ENCODE peak calls at places on chromosomes 1 and 21, in eight cellular contexts. One of them, this sample, is unnamed. For H3K9me3, the result is how much of the 10 kb centered on the place peaks cover.

GRCh38 chr1:33111965-33112364 is 31.0 kb downstream of the AZIN2 start:
- DNase-seq in heart left ventricle: no peak
- DNase-seq in tibial nerve: no peak
- DNase-seq in ovary: no peak
- DNase-seq in spleen: no peak
- DNase-seq in stomach: no peak
- DNase-seq in body of pancreas: no peak
- DNase-seq in thyroid gland: no peak
- DNase-seq in this sample: no peak

GRCh38 chr1:221858758-221859157 is 116.9 kb upstream of the DUSP10 start:
- DNase-seq in spleen: no peak
- DNase-seq in tibial nerve: no peak
- DNase-seq in ovary: no peak
- DNase-seq in heart left ventricle: no peak
- DNase-seq in thyroid gland: no peak
- DNase-seq in body of pancreas: no peak
- DNase-seq in stomach: no peak
- DNase-seq in this sample: no peak

GRCh38 chr21:15667824-15668223 is 62.0 kb upstream of the USP25 start:
- DNase-seq in ovary: no peak
- DNase-seq in thyroid gland: no peak
- DNase-seq in body of pancreas: no peak
- DNase-seq in tibial nerve: no peak
- DNase-seq in heart left ventricle: no peak
- DNase-seq in spleen: no peak
- DNase-seq in stomach: no peak
- DNase-seq in this sample: no peak

GRCh38 chr1:207801819-207802218 is 50.0 kb downstream of the CD46 start:
- DNase-seq in body of pancreas: peak
- DNase-seq in heart left ventricle: no peak
- DNase-seq in spleen: no peak
- DNase-seq in thyroid gland: no peak
- DNase-seq in stomach: no peak
- DNase-seq in ovary: no peak
- DNase-seq in tibial nerve: no peak
- DNase-seq in this sample: no peak

GRCh38 chr1:68528243-68528642 is 31.4 kb upstream of the DEPDC1 start:
- DNase-seq in thyroid gland: no peak
- DNase-seq in stomach: no peak
- DNase-seq in heart left ventricle: no peak
- DNase-seq in body of pancreas: no peak
- DNase-seq in tibial nerve: no peak
- DNase-seq in spleen: no peak
- DNase-seq in ovary: no peak
- DNase-seq in this sample: no peak

GRCh38 chr1:242147096-242147976 is 148.4 kb upstream of the MAP1LC3C start:
- DNase-seq in thyroid gland: no peak
- DNase-seq in body of pancreas: no peak
- DNase-seq in ovary: no peak
- DNase-seq in tibial nerve: no peak
- DNase-seq in spleen: no peak
- DNase-seq in stomach: no peak
- DNase-seq in heart left ventricle: no peak
- DNase-seq in this sample: no peak

GRCh38 chr1:63624911-63625310 is 31.7 kb downstream of the PGM1 start:
- DNase-seq in ovary: no peak
- DNase-seq in tibial nerve: no peak
- DNase-seq in body of pancreas: no peak
- DNase-seq in thyroid gland: no peak
- DNase-seq in stomach: no peak
- DNase-seq in heart left ventricle: no peak
- DNase-seq in spleen: no peak
- DNase-seq in this sample: no peak

GRCh38 chr1:164786980-164787833 is 228.2 kb downstream of the PBX1 start:
- DNase-seq in stomach: peak
- DNase-seq in heart left ventricle: peak
- DNase-seq in thyroid gland: peak
- DNase-seq in body of pancreas: peak
- DNase-seq in spleen: peak
- DNase-seq in ovary: peak
- DNase-seq in tibial nerve: peak
- DNase-seq in this sample: peak

GRCh38 chr21:44884059-44884458 is 10.6 kb upstream of the PTTG1IP start:
- DNase-seq in heart left ventricle: no peak
- DNase-seq in spleen: no peak
- DNase-seq in thyroid gland: no peak
- DNase-seq in ovary: no peak
- DNase-seq in stomach: no peak
- DNase-seq in body of pancreas: no peak
- DNase-seq in tibial nerve: no peak
- DNase-seq in this sample: no peak

GRCh38 chr1:20057886-20058420 is 12.0 kb upstream of the PLA2G5 start:
- DNase-seq in stomach: no peak
- DNase-seq in thyroid gland: no peak
- DNase-seq in heart left ventricle: no peak
- DNase-seq in spleen: no peak
- DNase-seq in ovary: no peak
- DNase-seq in tibial nerve: no peak
- DNase-seq in body of pancreas: no peak
- DNase-seq in this sample: no peak

GRCh38 chr21:33205476-33205875 is 24.3 kb upstream of the IFNAR2 start:
- DNase-seq in body of pancreas: no peak
- DNase-seq in stomach: no peak
- DNase-seq in tibial nerve: no peak
- DNase-seq in thyroid gland: no peak
- DNase-seq in ovary: no peak
- DNase-seq in spleen: no peak
- DNase-seq in heart left ventricle: no peak
- DNase-seq in this sample: peak

GRCh38 chr1:234976880-234977680 is 151.6 kb downstream of the TOMM20 start:
- DNase-seq in stomach: no peak
- DNase-seq in spleen: no peak
- DNase-seq in thyroid gland: no peak
- DNase-seq in tibial nerve: no peak
- DNase-seq in ovary: no peak
- DNase-seq in body of pancreas: peak
- DNase-seq in heart left ventricle: no peak
- DNase-seq in this sample: no peak

GRCh38 chr1:44827197-44828002 is 15.7 kb downstream of the PTCH2 start:
- DNase-seq in heart left ventricle: no peak
- DNase-seq in thyroid gland: no peak
- DNase-seq in spleen: peak
- DNase-seq in tibial nerve: no peak
- DNase-seq in stomach: peak
- DNase-seq in body of pancreas: peak
- DNase-seq in ovary: peak
- DNase-seq in this sample: no peak

GRCh38 chr1:37239225-37239740 is 205.0 kb upstream of the GRIK3 start:
- DNase-seq in heart left ventricle: no peak
- DNase-seq in tibial nerve: no peak
- DNase-seq in spleen: no peak
- DNase-seq in thyroid gland: no peak
- DNase-seq in ovary: no peak
- DNase-seq in stomach: no peak
- DNase-seq in body of pancreas: no peak
- DNase-seq in this sample: no peak

GRCh38 chr1:98660941-98661543 is 479 bp upstream of the SNX7 start:
- DNase-seq in body of pancreas: no peak
- DNase-seq in stomach: no peak
- DNase-seq in spleen: no peak
- DNase-seq in tibial nerve: no peak
- DNase-seq in heart left ventricle: no peak
- DNase-seq in thyroid gland: no peak
- DNase-seq in ovary: no peak
- DNase-seq in this sample: no peak

GRCh38 chr1:59696421-59697115 is 118.2 kb upstream of the HOOK1 start:
- DNase-seq in spleen: no peak
- DNase-seq in tibial nerve: no peak
- DNase-seq in stomach: no peak
- DNase-seq in thyroid gland: no peak
- DNase-seq in ovary: no peak
- DNase-seq in body of pancreas: no peak
- DNase-seq in heart left ventricle: no peak
- DNase-seq in this sample: no peak

GRCh38 chr1:213997031-213997771 is 9.4 kb downstream of the PROX1 start:
- DNase-seq in thyroid gland: no peak
- DNase-seq in body of pancreas: no peak
- DNase-seq in tibial nerve: no peak
- DNase-seq in ovary: no peak
- DNase-seq in spleen: no peak
- DNase-seq in heart left ventricle: no peak
- DNase-seq in stomach: no peak
- DNase-seq in this sample: no peak

DNA sequence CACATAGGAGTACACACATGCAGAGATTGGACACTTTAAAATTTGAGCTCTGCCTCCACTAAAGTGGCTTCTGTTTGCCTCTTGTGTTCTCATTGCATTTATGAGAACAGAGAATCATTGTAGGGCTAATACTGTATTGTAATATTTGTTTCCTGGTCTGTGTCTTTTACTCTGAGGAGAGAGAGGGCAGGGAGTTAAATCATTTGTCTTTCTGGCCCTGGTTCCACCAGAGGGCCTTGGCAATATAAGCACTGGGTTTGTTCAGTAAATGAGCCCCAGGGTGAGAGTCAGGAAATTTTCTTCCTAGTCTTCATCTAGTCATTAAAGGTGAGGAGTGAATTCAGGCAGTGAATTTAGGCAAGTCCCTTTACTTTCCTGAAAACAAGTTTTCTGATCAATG is 70.3 kb downstream of the NFIA start:
- DNase-seq in spleen: no peak
- DNase-seq in heart left ventricle: no peak
- DNase-seq in thyroid gland: no peak
- DNase-seq in body of pancreas: no peak
- DNase-seq in tibial nerve: no peak
- DNase-seq in ovary: no peak
- DNase-seq in stomach: no peak
- DNase-seq in this sample: no peak
- TF ChIP-seq CTCF in spleen: no peak
- TF ChIP-seq CTCF in heart left ventricle: no peak
- TF ChIP-seq CTCF in thyroid gland: no peak
- TF ChIP-seq CTCF in body of pancreas: peak
- TF ChIP-seq CTCF in tibial nerve: no peak
- TF ChIP-seq CTCF in ovary: no peak
- TF ChIP-seq CTCF in stomach: no peak
- TF ChIP-seq CTCF in this sample: no peak

DNA sequence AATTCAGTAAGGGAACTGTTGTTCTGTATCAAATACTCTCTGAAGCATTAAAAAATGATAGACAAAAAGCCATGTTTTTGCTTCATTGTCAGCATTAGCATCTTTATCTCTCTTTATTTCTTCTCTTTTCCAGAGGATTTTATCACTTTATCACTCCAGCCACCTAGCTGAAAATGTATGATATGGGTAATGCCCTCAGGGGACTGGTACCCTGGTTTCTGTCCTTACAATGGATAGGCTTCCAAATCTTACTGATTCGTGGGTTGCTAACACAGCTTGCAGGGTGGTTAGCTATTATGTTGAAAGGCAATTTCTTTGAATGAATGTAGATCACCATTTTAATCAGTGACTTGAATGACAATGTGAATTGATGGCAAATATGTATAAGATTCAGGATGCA is 23.3 kb upstream of the HRNR start:
- DNase-seq in spleen: no peak
- DNase-seq in thyroid gland: no peak
- DNase-seq in tibial nerve: no peak
- DNase-seq in ovary: no peak
- DNase-seq in stomach: no peak
- DNase-seq in body of pancreas: no peak
- DNase-seq in heart left ventricle: no peak
- DNase-seq in this sample: no peak
- H3K9me3 ChIP-seq in spleen: under half
- H3K9me3 ChIP-seq in thyroid gland: under half
- H3K9me3 ChIP-seq in tibial nerve: under half
- H3K9me3 ChIP-seq in ovary: under half
- H3K9me3 ChIP-seq in stomach: under half
- H3K9me3 ChIP-seq in body of pancreas: under half
- H3K9me3 ChIP-seq in heart left ventricle: under half
- H3K9me3 ChIP-seq in this sample: under half

GRCh38 chr1:153790996-153791855 is 16.0 kb downstream of the SLC27A3 start:
- DNase-seq in spleen: peak
- DNase-seq in stomach: no peak
- DNase-seq in ovary: no peak
- DNase-seq in body of pancreas: no peak
- DNase-seq in thyroid gland: no peak
- DNase-seq in heart left ventricle: no peak
- DNase-seq in tibial nerve: no peak
- DNase-seq in this sample: no peak

GRCh38 chr1:153789478-153790148 is 14.4 kb downstream of the SLC27A3 start:
- DNase-seq in stomach: no peak
- DNase-seq in tibial nerve: no peak
- DNase-seq in ovary: peak
- DNase-seq in thyroid gland: no peak
- DNase-seq in body of pancreas: peak
- DNase-seq in spleen: peak
- DNase-seq in heart left ventricle: no peak
- DNase-seq in this sample: no peak

GRCh38 chr1:153792631-153793041 is 17.4 kb downstream of the SLC27A3 start:
- DNase-seq in body of pancreas: no peak
- DNase-seq in heart left ventricle: no peak
- DNase-seq in stomach: no peak
- DNase-seq in tibial nerve: no peak
- DNase-seq in ovary: no peak
- DNase-seq in spleen: peak
- DNase-seq in thyroid gland: no peak
- DNase-seq in this sample: no peak

GRCh38 chr1:153791856-153792253 is 16.6 kb downstream of the SLC27A3 start:
- DNase-seq in spleen: peak
- DNase-seq in ovary: no peak
- DNase-seq in stomach: no peak
- DNase-seq in tibial nerve: no peak
- DNase-seq in heart left ventricle: no peak
- DNase-seq in body of pancreas: no peak
- DNase-seq in thyroid gland: no peak
- DNase-seq in this sample: peak

GRCh38 chr1:153790282-153790995 is 15.2 kb downstream of the SLC27A3 start:
- DNase-seq in body of pancreas: peak
- DNase-seq in thyroid gland: peak
- DNase-seq in stomach: peak
- DNase-seq in ovary: peak
- DNase-seq in spleen: peak
- DNase-seq in heart left ventricle: peak
- DNase-seq in tibial nerve: peak
- DNase-seq in this sample: no peak
- TF ChIP-seq POLR2A in body of pancreas: no peak
- TF ChIP-seq POLR2A in thyroid gland: no peak
- TF ChIP-seq POLR2A in stomach: no peak
- TF ChIP-seq POLR2A in ovary: peak
- TF ChIP-seq POLR2A in spleen: peak
- TF ChIP-seq POLR2A in heart left ventricle: no peak
- TF ChIP-seq POLR2A in tibial nerve: no peak
- TF ChIP-seq POLR2A in this sample: no peak

DNA sequence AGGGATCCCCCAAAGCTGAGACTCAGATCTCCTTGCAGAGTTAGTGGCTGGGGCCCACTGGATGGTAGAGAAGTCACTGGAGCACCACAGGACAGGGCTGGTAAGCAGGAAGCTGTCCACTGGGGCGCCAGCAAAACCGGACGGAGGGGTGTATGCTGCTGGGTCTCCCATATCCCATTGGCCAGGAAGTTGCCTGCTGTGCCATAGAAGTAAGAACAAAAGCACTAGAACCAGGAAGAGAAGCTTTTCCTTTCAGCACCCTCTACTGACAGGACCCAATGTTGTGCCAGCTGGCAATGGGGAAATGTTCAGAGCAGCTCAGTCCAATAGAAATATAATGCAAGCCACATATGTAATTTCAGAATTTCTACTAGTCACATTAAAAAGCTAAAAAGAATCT is 146.6 kb downstream of the SPATA46 start:
- DNase-seq in heart left ventricle: peak
- DNase-seq in body of pancreas: peak
- DNase-seq in stomach: peak
- DNase-seq in thyroid gland: no peak
- DNase-seq in tibial nerve: no peak
- DNase-seq in ovary: no peak
- DNase-seq in spleen: no peak
- DNase-seq in this sample: peak
- TF ChIP-seq CTCF in heart left ventricle: no peak
- TF ChIP-seq CTCF in body of pancreas: peak
- TF ChIP-seq CTCF in stomach: no peak
- TF ChIP-seq CTCF in thyroid gland: no peak
- TF ChIP-seq CTCF in tibial nerve: peak
- TF ChIP-seq CTCF in ovary: no peak
- TF ChIP-seq CTCF in spleen: no peak
- TF ChIP-seq CTCF in this sample: no peak

This sample was measured in upper lobe of left lung.